ENCODE peak calls at places on chromosomes 12 and 14, in five cellular contexts. N, G, D, Q and R are unnamed samples.

GRCh38 chr12:79451365-79451764 is 239.4 kb downstream of the PAWR start:
- DNase-seq in N (no peak), G (peak), D (no peak), Q (no peak), R (no peak)

GRCh38 chr14:77059276-77059934 is 30.9 kb upstream of the IRF2BPL start:
- DNase-seq in N (peak), G (peak), D (peak), Q (no peak), R (peak)

GRCh38 chr12:112971248-112971647 is 7.1 kb upstream of the OAS2 start:
- DNase-seq in N (no peak), G (peak), D (no peak), Q (no peak), R (no peak)

GRCh38 chr14:100149789-100150611 is 9.4 kb downstream of the DEGS2 start:
- DNase-seq in N (no peak), G (no peak), D (no peak), Q (no peak), R (no peak)

GRCh38 chr12:15599266-15600037 is 189.7 kb downstream of the EPS8 start:
- DNase-seq in N (no peak), G (peak), D (no peak), Q (no peak), R (no peak)

GRCh38 chr12:65331456-65331855 is 53.0 kb downstream of the MSRB3 start:
- DNase-seq in N (no peak), G (no peak), D (no peak), Q (no peak), R (peak)

GRCh38 chr12:18546399-18546798 is 191.4 kb downstream of the PLCZ1 start:
- DNase-seq in N (no peak), G (peak), D (no peak), Q (no peak), R (no peak)

GRCh38 chr14:70350078-70350477 is 9.4 kb downstream of the COX16 start:
- DNase-seq in N (peak), G (no peak), D (peak), Q (no peak), R (no peak)

GRCh38 chr12:75511116-75512048 is at the start of gene KRR1:
- DNase-seq in N (peak), G (peak), D (peak), Q (peak), R (peak)

GRCh38 chr12:76529226-76529918 is 30.2 kb downstream of the OSBPL8 start:
- DNase-seq in N (no peak), G (peak), D (no peak), Q (no peak), R (no peak)